ENCODE peak calls at places on chromosomes 13 and 19, in six cellular contexts. One of them, this sample, is unnamed.

GRCh38 chr13:49627831-49628652 is at the start of gene ARL11:
- DNase-seq in transverse colon: peak
- DNase-seq in A549: no peak
- DNase-seq in tibial nerve: peak
- DNase-seq in esophagus squamous epithelium: peak
- DNase-seq in HCT116: no peak
- DNase-seq in this sample: peak

GRCh38 chr19:5621945-5622464 is 571 bp downstream of the SAFB2 start:
- DNase-seq in transverse colon: peak
- DNase-seq in A549: no peak
- DNase-seq in tibial nerve: no peak
- DNase-seq in esophagus squamous epithelium: no peak
- DNase-seq in HCT116: no peak
- DNase-seq in this sample: peak

GRCh38 chr19:55738302-55738701 is at the start of gene NLRP9:
- DNase-seq in transverse colon: no peak
- DNase-seq in A549: no peak
- DNase-seq in tibial nerve: no peak
- DNase-seq in esophagus squamous epithelium: no peak
- DNase-seq in HCT116: no peak
- DNase-seq in this sample: no peak

GRCh38 chr19:5293607-5294089 is 47.0 kb downstream of the PTPRS start:
- DNase-seq in transverse colon: no peak
- DNase-seq in A549: no peak
- DNase-seq in tibial nerve: peak
- DNase-seq in esophagus squamous epithelium: no peak
- DNase-seq in HCT116: no peak
- DNase-seq in this sample: no peak

GRCh38 chr19:46728693-46729339 is 11.9 kb upstream of the PRKD2 start:
- DNase-seq in transverse colon: peak
- DNase-seq in A549: peak
- DNase-seq in tibial nerve: peak
- DNase-seq in esophagus squamous epithelium: no peak
- DNase-seq in HCT116: no peak
- DNase-seq in this sample: peak

GRCh38 chr13:113802761-113803160 is 43.7 kb downstream of the TMEM255B start:
- DNase-seq in transverse colon: no peak
- DNase-seq in A549: no peak
- DNase-seq in tibial nerve: no peak
- DNase-seq in esophagus squamous epithelium: no peak
- DNase-seq in HCT116: no peak
- DNase-seq in this sample: no peak

GRCh38 chr19:50896591-50897190 is 14.5 kb downstream of the KLK4 start:
- DNase-seq in transverse colon: no peak
- DNase-seq in A549: peak
- DNase-seq in tibial nerve: no peak
- DNase-seq in esophagus squamous epithelium: no peak
- DNase-seq in HCT116: peak
- DNase-seq in this sample: peak

GRCh38 chr13:20441879-20442278 is 83.8 kb downstream of the CRYL1 start:
- DNase-seq in transverse colon: no peak
- DNase-seq in A549: no peak
- DNase-seq in tibial nerve: no peak
- DNase-seq in esophagus squamous epithelium: no peak
- DNase-seq in HCT116: peak
- DNase-seq in this sample: no peak

GRCh38 chr19:3450796-3451411 is 29.4 kb downstream of the SMIM24 start:
- DNase-seq in transverse colon: peak
- DNase-seq in A549: peak
- DNase-seq in tibial nerve: peak
- DNase-seq in esophagus squamous epithelium: no peak
- DNase-seq in HCT116: no peak
- DNase-seq in this sample: peak

GRCh38 chr13:24500977-24501376 is 11.6 kb downstream of the PARP4 start:
- DNase-seq in transverse colon: no peak
- DNase-seq in A549: peak
- DNase-seq in tibial nerve: no peak
- DNase-seq in esophagus squamous epithelium: no peak
- DNase-seq in HCT116: no peak
- DNase-seq in this sample: peak

GRCh38 chr19:18675779-18676178 is 7.7 kb upstream of the CRTC1 start:
- DNase-seq in transverse colon: no peak
- DNase-seq in A549: no peak
- DNase-seq in tibial nerve: no peak
- DNase-seq in esophagus squamous epithelium: no peak
- DNase-seq in HCT116: peak
- DNase-seq in this sample: peak

GRCh38 chr13:78742659-78743058 is 83.7 kb upstream of the OBI1 start:
- DNase-seq in transverse colon: no peak
- DNase-seq in A549: no peak
- DNase-seq in tibial nerve: no peak
- DNase-seq in esophagus squamous epithelium: no peak
- DNase-seq in HCT116: no peak
- DNase-seq in this sample: no peak

GRCh38 chr13:85508683-85509329 is 290.4 kb downstream of the SLITRK6 start:
- DNase-seq in transverse colon: no peak
- DNase-seq in A549: peak
- DNase-seq in tibial nerve: no peak
- DNase-seq in esophagus squamous epithelium: no peak
- DNase-seq in HCT116: no peak
- DNase-seq in this sample: no peak

GRCh38 chr13:50801087-50801931 is 42.2 kb downstream of the DLEU7 start:
- DNase-seq in transverse colon: peak
- DNase-seq in A549: peak
- DNase-seq in tibial nerve: peak
- DNase-seq in esophagus squamous epithelium: no peak
- DNase-seq in HCT116: peak
- DNase-seq in this sample: peak

GRCh38 chr19:46596008-46596407 is 5.1 kb upstream of the CALM3 start:
- DNase-seq in transverse colon: no peak
- DNase-seq in A549: no peak
- DNase-seq in tibial nerve: no peak
- DNase-seq in esophagus squamous epithelium: no peak
- DNase-seq in HCT116: no peak
- DNase-seq in this sample: no peak

GRCh38 chr19:49475191-49475932 is 1.3 kb downstream of the FLT3LG start:
- DNase-seq in transverse colon: no peak
- DNase-seq in A549: no peak
- DNase-seq in tibial nerve: no peak
- DNase-seq in esophagus squamous epithelium: no peak
- DNase-seq in HCT116: no peak
- DNase-seq in this sample: no peak

GRCh38 chr13:36493046-36493445 is 60.8 kb downstream of the CCNA1 start:
- DNase-seq in transverse colon: no peak
- DNase-seq in A549: no peak
- DNase-seq in tibial nerve: no peak
- DNase-seq in esophagus squamous epithelium: no peak
- DNase-seq in HCT116: no peak
- DNase-seq in this sample: no peak

GRCh38 chr19:3270908-3271307 is 46.4 kb downstream of the CELF5 start:
- DNase-seq in transverse colon: no peak
- DNase-seq in A549: peak
- DNase-seq in tibial nerve: no peak
- DNase-seq in esophagus squamous epithelium: no peak
- DNase-seq in HCT116: peak
- DNase-seq in this sample: peak

GRCh38 chr19:38055040-38055439 is 148.0 kb downstream of the SIPA1L3 start:
- DNase-seq in transverse colon: no peak
- DNase-seq in A549: no peak
- DNase-seq in tibial nerve: no peak
- DNase-seq in esophagus squamous epithelium: no peak
- DNase-seq in HCT116: no peak
- DNase-seq in this sample: no peak

GRCh38 chr19:34664870-34665269 is 12.1 kb downstream of the SCGB2B2 start:
- DNase-seq in transverse colon: no peak
- DNase-seq in A549: no peak
- DNase-seq in tibial nerve: no peak
- DNase-seq in esophagus squamous epithelium: no peak
- DNase-seq in HCT116: no peak
- DNase-seq in this sample: no peak

GRCh38 chr19:42113641-42114348 is 18.5 kb downstream of the POU2F2 start:
- DNase-seq in transverse colon: no peak
- DNase-seq in A549: peak
- DNase-seq in tibial nerve: no peak
- DNase-seq in esophagus squamous epithelium: no peak
- DNase-seq in HCT116: peak
- DNase-seq in this sample: no peak
- TF ChIP-seq POLR2A in transverse colon: no peak
- TF ChIP-seq POLR2A in A549: no peak
- TF ChIP-seq POLR2A in tibial nerve: no peak
- TF ChIP-seq POLR2A in esophagus squamous epithelium: no peak
- TF ChIP-seq POLR2A in HCT116: no peak
- TF ChIP-seq POLR2A in this sample: no peak

GRCh38 chr13:51833980-51834379 is 11.0 kb downstream of the TMEM272 start:
- DNase-seq in transverse colon: no peak
- DNase-seq in A549: no peak
- DNase-seq in tibial nerve: no peak
- DNase-seq in esophagus squamous epithelium: no peak
- DNase-seq in HCT116: no peak
- DNase-seq in this sample: no peak

GRCh38 chr13:51829236-51829899 is 15.6 kb downstream of the TMEM272 start:
- DNase-seq in transverse colon: no peak
- DNase-seq in A549: no peak
- DNase-seq in tibial nerve: no peak
- DNase-seq in esophagus squamous epithelium: no peak
- DNase-seq in HCT116: no peak
- DNase-seq in this sample: no peak

GRCh38 chr13:51834581-51835158 is 10.3 kb downstream of the TMEM272 start:
- DNase-seq in transverse colon: no peak
- DNase-seq in A549: no peak
- DNase-seq in tibial nerve: no peak
- DNase-seq in esophagus squamous epithelium: no peak
- DNase-seq in HCT116: no peak
- DNase-seq in this sample: no peak

GRCh38 chr13:51831519-51831918 is 13.5 kb downstream of the TMEM272 start:
- DNase-seq in transverse colon: no peak
- DNase-seq in A549: no peak
- DNase-seq in tibial nerve: no peak
- DNase-seq in esophagus squamous epithelium: no peak
- DNase-seq in HCT116: no peak
- DNase-seq in this sample: no peak

GRCh38 chr13:51832471-51833152 is 12.4 kb downstream of the TMEM272 start:
- DNase-seq in transverse colon: peak
- DNase-seq in A549: peak
- DNase-seq in tibial nerve: peak
- DNase-seq in esophagus squamous epithelium: no peak
- DNase-seq in HCT116: no peak
- DNase-seq in this sample: peak
- TF ChIP-seq POLR2A in transverse colon: no peak
- TF ChIP-seq POLR2A in A549: no peak
- TF ChIP-seq POLR2A in tibial nerve: no peak
- TF ChIP-seq POLR2A in esophagus squamous epithelium: no peak
- TF ChIP-seq POLR2A in HCT116: no peak
- TF ChIP-seq POLR2A in this sample: no peak

GRCh38 chr19:29576043-29576442 is 30.0 kb upstream of the POP4 start:
- DNase-seq in transverse colon: no peak
- DNase-seq in A549: no peak
- DNase-seq in tibial nerve: no peak
- DNase-seq in esophagus squamous epithelium: no peak
- DNase-seq in HCT116: no peak
- DNase-seq in this sample: no peak
- TF ChIP-seq POLR2A in transverse colon: no peak
- TF ChIP-seq POLR2A in A549: no peak
- TF ChIP-seq POLR2A in tibial nerve: no peak
- TF ChIP-seq POLR2A in esophagus squamous epithelium: no peak
- TF ChIP-seq POLR2A in HCT116: no peak
- TF ChIP-seq POLR2A in this sample: no peak

DNA sequence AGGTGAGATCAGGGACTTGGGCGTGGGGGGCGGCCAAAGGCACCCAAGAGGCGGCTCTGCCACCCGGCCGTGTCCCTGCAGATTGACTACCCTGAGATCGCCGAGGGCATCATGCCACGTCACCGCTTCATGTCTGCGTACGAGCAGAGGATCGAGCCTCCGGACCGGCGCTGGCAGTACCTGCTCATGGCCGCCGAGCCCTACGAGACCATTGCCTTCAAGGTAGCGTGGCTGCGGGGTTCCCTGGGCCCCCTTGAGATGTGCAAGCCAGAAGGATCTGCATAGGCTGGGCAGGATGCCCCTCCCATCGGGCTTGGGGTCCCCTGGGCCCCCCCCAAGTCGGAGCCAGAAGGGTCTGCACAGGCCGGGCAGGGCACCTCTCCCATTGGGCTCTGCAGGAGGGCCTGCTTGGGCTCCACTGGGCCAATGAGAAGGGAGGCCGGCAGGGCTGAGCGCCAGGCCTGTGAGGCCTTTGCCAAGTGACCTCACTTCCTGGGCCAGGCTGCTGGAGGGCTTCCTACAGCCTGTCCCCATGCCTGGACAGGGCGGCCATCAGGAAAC is 2.2 kb upstream of the AMH start:
- DNase-seq in transverse colon: no peak
- DNase-seq in A549: peak
- DNase-seq in tibial nerve: no peak
- DNase-seq in esophagus squamous epithelium: no peak
- DNase-seq in HCT116: no peak
- DNase-seq in this sample: no peak
- TF ChIP-seq POLR2A in transverse colon: no peak
- TF ChIP-seq POLR2A in A549: no peak
- TF ChIP-seq POLR2A in tibial nerve: no peak
- TF ChIP-seq POLR2A in esophagus squamous epithelium: no peak
- TF ChIP-seq POLR2A in HCT116: no peak
- TF ChIP-seq POLR2A in this sample: no peak